ENCODE peak calls at places on chromosomes 6 and 20, in nine cellular contexts. O, G, W, V, J, T, P, I and Q are unnamed samples.

GRCh38 chr6:105429676-105430075 is 26.8 kb upstream of the PREP start:
- DNase-seq in O (no peak), G (no peak), W (peak), V (no peak), J (no peak), T (peak), P (peak), I (no peak), Q (no peak)

GRCh38 chr6:5394280-5394679 is 133.0 kb downstream of the FARS2 start:
- DNase-seq in O (no peak), G (no peak), W (no peak), V (no peak), J (no peak), T (no peak), P (no peak), I (no peak), Q (no peak)

GRCh38 chr6:45548657-45549515 is 171.2 kb upstream of the SUPT3H start:
- DNase-seq in O (no peak), G (no peak), W (no peak), V (no peak), J (no peak), T (no peak), P (peak), I (no peak), Q (no peak)

GRCh38 chr6:43465978-43466377 is 10.6 kb upstream of the DLK2 start:
- DNase-seq in O (no peak), G (no peak), W (no peak), V (no peak), J (no peak), T (no peak), P (no peak), I (no peak), Q (no peak)

GRCh38 chr6:40634429-40634828 is 47.3 kb upstream of the LRFN2 start:
- DNase-seq in O (no peak), G (peak), W (no peak), V (no peak), J (no peak), T (no peak), P (no peak), I (no peak), Q (no peak)

GRCh38 chr6:155079985-155080452 is 84.9 kb downstream of the TIAM2 start:
- DNase-seq in O (no peak), G (peak), W (no peak), V (no peak), J (no peak), T (no peak), P (no peak), I (no peak), Q (no peak)

GRCh38 chr6:73079978-73080377 is 145.3 kb downstream of the KHDC1L start:
- DNase-seq in O (no peak), G (no peak), W (no peak), V (no peak), J (no peak), T (peak), P (peak), I (no peak), Q (no peak)

GRCh38 chr6:4348462-4349112 is 213.2 kb upstream of the ECI2 start:
- DNase-seq in O (no peak), G (peak), W (peak), V (no peak), J (no peak), T (peak), P (peak), I (no peak), Q (no peak)

GRCh38 chr6:159084493-159085091 is 39.8 kb upstream of the TAGAP start:
- DNase-seq in O (no peak), G (no peak), W (peak), V (no peak), J (no peak), T (peak), P (peak), I (no peak), Q (no peak)

GRCh38 chr20:56933331-56933698 is 304.2 kb downstream of the TFAP2C start:
- DNase-seq in O (no peak), G (no peak), W (no peak), V (no peak), J (no peak), T (no peak), P (no peak), I (no peak), Q (no peak)

GRCh38 chr20:50646483-50646996 is 44.8 kb downstream of the RIPOR3 start:
- DNase-seq in O (no peak), G (no peak), W (peak), V (no peak), J (no peak), T (peak), P (peak), I (no peak), Q (no peak)

GRCh38 chr6:13660893-13661292 is 45.8 kb downstream of the NOL7 start:
- DNase-seq in O (no peak), G (no peak), W (no peak), V (no peak), J (no peak), T (no peak), P (no peak), I (no peak), Q (no peak)

GRCh38 chr6:159520002-159520401 is 173.0 kb downstream of the SOD2 start:
- DNase-seq in O (no peak), G (no peak), W (no peak), V (no peak), J (no peak), T (no peak), P (no peak), I (no peak), Q (no peak)

GRCh38 chr20:9306521-9306920 is 207.9 kb upstream of the LAMP5 start:
- DNase-seq in O (peak), G (no peak), W (peak), V (no peak), J (no peak), T (peak), P (peak), I (no peak), Q (no peak)

GRCh38 chr20:49594143-49594928 is 26.4 kb upstream of the PTGIS start:
- DNase-seq in O (peak), G (peak), W (peak), V (no peak), J (no peak), T (peak), P (peak), I (peak), Q (no peak)

GRCh38 chr6:130037207-130037811 is 18.9 kb downstream of the L3MBTL3 start:
- DNase-seq in O (no peak), G (no peak), W (peak), V (no peak), J (peak), T (no peak), P (no peak), I (no peak), Q (no peak)

GRCh38 chr6:147909645-147910044 is 401.2 kb downstream of the SAMD5 start:
- DNase-seq in O (peak), G (no peak), W (no peak), V (no peak), J (no peak), T (no peak), P (peak), I (no peak), Q (no peak)

GRCh38 chr6:21578523-21578922 is 15.0 kb upstream of the SOX4 start:
- DNase-seq in O (no peak), G (no peak), W (no peak), V (no peak), J (no peak), T (no peak), P (no peak), I (no peak), Q (no peak)

GRCh38 chr6:30322527-30323501 is 3.9 kb upstream of the TRIM39 start:
- DNase-seq in O (peak), G (no peak), W (peak), V (no peak), J (no peak), T (peak), P (peak), I (no peak), Q (no peak)

GRCh38 chr20:47544240-47544639 is 42.6 kb downstream of the NCOA3 start:
- DNase-seq in O (peak), G (no peak), W (peak), V (no peak), J (no peak), T (peak), P (peak), I (no peak), Q (peak)

DNA sequence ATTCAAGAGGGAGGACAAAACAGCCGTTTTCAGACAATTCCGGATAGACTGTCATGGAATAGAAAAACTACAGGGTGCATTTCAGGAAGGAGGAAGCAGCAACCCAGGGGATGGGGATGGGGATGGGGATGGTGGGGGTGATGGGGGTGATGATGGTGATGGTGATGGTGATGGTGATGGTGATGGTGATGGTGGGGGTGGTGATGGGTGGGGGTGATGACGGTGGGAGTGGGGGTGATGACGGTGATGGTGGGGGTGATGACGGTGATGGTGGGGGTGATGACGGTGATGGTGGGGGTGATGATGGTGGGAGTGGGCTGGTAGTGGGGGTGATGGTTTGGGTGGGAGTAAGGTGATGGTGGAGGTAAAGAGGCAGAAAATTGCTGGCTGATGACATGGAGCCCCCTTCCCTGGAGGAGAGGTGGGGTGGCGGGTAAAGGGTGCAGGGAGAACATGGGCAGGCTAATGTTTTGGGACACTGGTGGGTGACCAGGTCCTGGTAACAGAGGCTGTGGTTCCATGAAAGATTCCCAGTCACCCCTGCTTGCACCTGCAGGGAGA is 17.5 kb downstream of the LAMA5 start:
- DNase-seq in O (no peak), G (no peak), W (no peak), V (no peak), J (no peak), T (no peak), P (no peak), I (no peak), Q (no peak)
- TF ChIP-seq CTCF in O (no peak), G (no peak), W (no peak), V (no peak), J (no peak), T (no peak), P (no peak), I (no peak), Q (no peak)

DNA sequence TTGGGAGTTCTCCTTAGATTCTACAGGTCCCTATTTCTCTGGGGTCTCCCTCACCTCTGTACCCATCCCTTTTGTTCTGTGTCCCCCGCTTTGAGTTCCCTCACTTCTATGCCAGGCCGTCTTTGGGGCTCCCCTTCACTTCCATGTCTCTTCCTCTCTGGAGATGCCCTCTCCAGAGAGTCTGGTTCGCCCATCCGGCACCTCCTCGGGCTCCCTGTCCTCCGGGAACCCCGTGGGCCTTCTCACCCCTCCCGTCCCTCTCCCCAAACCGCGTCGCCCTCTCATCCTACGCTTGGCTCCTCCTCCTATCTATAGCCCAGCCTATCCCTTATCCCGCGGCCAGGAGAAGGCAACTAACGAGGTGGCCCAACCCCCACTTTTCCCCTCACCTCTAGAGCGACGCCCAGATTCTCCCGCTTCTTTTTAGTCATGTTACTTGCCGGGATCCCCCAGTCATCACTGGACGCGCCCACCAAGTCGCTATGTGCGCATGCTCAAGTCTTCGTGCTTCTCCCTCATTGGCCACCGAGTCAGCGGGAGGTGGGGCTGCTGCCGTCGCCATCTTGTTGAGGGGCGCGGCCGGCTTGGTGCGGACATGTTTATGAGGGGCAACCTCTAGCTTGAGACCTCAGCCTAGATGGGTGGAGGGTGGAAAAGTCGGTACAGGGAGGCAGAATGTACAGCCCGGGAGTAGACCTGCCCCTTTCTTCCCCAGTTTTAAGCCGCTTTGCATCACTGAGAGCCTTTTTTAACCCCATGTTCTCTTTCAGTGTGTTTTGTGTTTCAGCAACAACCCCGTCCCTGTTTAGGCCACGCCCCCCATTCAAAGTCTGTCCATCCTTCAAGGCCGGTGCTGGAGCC is at the start of gene CCDC167:
- DNase-seq in O (peak), G (peak), W (peak), V (peak), J (peak), T (peak), P (peak), I (peak), Q (peak)
- TF ChIP-seq CTCF in O (no peak), G (no peak), W (no peak), V (no peak), J (no peak), T (no peak), P (no peak), I (no peak), Q (no peak)

GRCh38 chr6:118283759-118284158 is 264.3 kb upstream of the PLN start:
- DNase-seq in O (peak), G (no peak), W (peak), V (no peak), J (peak), T (peak), P (peak), I (peak), Q (peak)
- TF ChIP-seq CTCF in O (peak), G (no peak), W (peak), V (peak), J (peak), T (peak), P (peak), I (peak), Q (peak)

DNA sequence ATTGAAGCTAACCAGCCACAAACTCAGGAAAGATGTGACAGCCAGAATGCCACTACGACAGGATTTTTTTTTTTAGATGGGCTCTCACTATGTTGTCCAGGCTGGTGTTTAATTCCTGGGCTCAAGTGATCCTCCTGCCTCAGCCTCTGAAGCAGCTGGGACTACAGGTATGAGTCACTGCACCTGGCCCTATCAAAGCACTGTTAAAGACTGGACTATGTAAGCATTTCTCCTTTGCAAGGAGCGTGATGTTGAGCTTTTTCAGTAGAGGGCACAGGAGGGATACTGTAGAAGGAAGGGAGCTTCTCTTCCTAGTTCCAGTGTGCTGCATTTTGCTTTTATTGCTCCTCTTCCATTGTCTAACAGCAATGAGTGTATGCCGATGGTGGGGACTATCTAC is 35.8 kb downstream of the ZBTB9 start:
- DNase-seq in O (no peak), G (no peak), W (no peak), V (no peak), J (peak), T (no peak), P (no peak), I (no peak), Q (no peak)
- TF ChIP-seq CTCF in O (no peak), G (no peak), W (peak), V (no peak), J (no peak), T (no peak), P (no peak), I (no peak), Q (no peak)

DNA sequence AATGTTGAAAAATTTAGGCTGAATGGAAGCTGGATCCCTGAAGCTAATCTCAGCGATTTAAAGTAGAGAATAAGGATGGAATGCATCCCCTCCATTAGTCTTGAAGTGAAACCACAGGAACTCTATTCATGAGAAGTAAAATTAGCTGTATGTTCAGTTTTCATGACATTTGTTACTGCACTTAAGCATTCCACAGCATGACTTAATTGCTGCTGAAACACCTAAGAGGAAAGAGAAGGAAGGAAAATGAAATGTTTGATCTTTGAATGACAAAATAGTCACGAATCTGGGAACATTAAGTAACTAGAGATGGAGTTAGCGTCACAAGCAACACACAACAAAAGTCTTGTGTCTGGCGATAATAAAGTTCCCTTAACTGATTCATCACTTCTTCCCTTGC is 80.6 kb upstream of the RIPOR2 start:
- DNase-seq in O (no peak), G (no peak), W (no peak), V (no peak), J (no peak), T (peak), P (no peak), I (no peak), Q (no peak)
- TF ChIP-seq CTCF in O (no peak), G (no peak), W (no peak), V (no peak), J (no peak), T (no peak), P (no peak), I (no peak), Q (no peak)

DNA sequence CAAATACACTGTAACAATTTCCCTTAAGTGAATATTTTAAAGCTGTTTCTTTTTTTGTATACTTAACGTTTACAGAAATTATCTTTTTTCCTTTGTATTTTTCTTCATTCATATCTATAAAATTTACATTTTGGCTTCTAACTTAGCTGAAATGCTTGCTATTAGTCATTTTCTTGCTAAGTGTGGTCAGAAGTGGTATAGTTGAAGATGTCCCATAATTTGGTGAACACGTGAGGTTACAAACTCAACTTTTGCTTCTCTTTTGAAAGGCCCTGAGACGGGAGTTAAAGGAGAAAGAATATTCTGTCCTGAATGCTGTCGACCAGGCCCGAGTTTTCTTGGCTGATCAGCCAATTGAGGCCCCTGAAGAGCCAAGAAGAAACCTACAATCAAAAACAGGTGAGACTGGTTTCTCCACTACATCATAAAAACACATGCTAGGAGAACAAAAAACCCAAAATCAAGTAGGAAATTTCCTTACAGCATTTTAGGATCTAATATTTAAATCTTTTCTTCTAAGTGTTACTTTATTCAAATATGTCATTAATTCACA is 445.0 kb downstream of the UTRN start:
- DNase-seq in O (no peak), G (no peak), W (no peak), V (no peak), J (no peak), T (no peak), P (no peak), I (no peak), Q (no peak)
- TF ChIP-seq CTCF in O (no peak), G (no peak), W (no peak), V (no peak), J (no peak), T (no peak), P (no peak), I (no peak), Q (no peak)

GRCh38 chr6:164347455-164347854 is 932.9 kb downstream of the QKI start:
- DNase-seq in O (no peak), G (no peak), W (no peak), V (no peak), J (no peak), T (no peak), P (no peak), I (no peak), Q (no peak)
- TF ChIP-seq CTCF in O (peak), G (no peak), W (no peak), V (no peak), J (no peak), T (no peak), P (no peak), I (no peak), Q (no peak)

DNA sequence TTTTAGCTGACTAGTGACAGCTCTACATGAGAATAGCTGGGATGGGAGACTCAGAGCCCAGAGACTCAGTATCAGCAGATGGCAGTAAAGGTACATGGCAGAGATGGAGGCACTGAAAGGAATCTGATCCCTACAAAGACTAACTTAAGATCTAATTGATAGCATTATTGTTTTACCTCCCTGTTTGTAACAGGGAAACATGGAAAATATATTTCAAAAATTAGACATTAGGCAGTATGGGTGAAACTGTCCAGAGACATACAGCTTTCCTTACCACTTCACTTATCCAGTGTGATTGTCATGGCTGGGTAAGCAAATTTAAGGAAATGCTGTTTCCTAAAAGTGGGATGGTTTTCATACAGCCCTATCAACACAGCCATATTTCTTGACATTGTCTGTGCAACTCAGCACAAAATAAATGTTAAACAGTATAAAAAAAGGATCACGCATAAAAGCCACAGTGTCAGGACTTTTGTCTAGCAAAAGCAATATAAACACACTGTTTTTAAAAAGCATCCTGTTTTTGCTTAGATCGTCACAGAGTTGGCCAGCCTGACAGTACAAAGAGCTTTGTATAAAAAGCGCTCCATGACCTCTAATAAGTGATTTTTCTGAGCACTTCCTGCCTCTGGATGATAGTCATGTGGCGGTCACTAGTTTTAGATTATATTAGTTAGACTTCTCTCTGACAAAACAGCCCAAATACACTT is 376.9 kb downstream of the PHF3 start:
- DNase-seq in O (peak), G (no peak), W (peak), V (no peak), J (no peak), T (peak), P (peak), I (no peak), Q (peak)
- TF ChIP-seq CTCF in O (peak), G (no peak), W (peak), V (no peak), J (peak), T (peak), P (peak), I (peak), Q (peak)

GRCh38 chr6:47788498-47788884 is 6.7 kb downstream of the OPN5 start:
- DNase-seq in O (no peak), G (no peak), W (no peak), V (no peak), J (no peak), T (no peak), P (no peak), I (no peak), Q (no peak)
- TF ChIP-seq CTCF in O (no peak), G (no peak), W (no peak), V (no peak), J (no peak), T (no peak), P (no peak), I (no peak), Q (no peak)